ENCODE peak calls at places on chromosomes 13 and 19, in six cellular contexts. I is CD8-positive, alpha-beta T cell; T is stimulated activated CD4-positive, alpha-beta T cell treated with anti-CD3 and anti-CD28 coated beads, TNF-alpha, amount 100 ng/mL, for 24 hours; Q is neural crest cell; U is naive thymus-derived CD8-positive, alpha-beta T cell; M is stomach. R is an unnamed sample.

GRCh38 chr19:55238030-55238429 is 9.5 kb upstream of the TMEM86B start:
- DNase-seq in I (no peak), T (no peak), Q (no peak), U (no peak), M (no peak), R (no peak)

GRCh38 chr19:30229524-30230174 is 142.5 kb upstream of the ZNF536 start:
- DNase-seq in I (no peak), T (no peak), Q (no peak), U (no peak), M (no peak), R (no peak)

GRCh38 chr13:30868806-30869470 is 37.1 kb upstream of the MEDAG start:
- DNase-seq in I (no peak), T (no peak), Q (no peak), U (no peak), M (no peak), R (no peak)

GRCh38 chr13:20702945-20703784 is at the start of gene IL17D:
- DNase-seq in I (no peak), T (no peak), Q (peak; percentile 33), U (peak; percentile 67), M (no peak), R (peak; percentile 72)

GRCh38 chr19:42024622-42025111 is 30.6 kb upstream of the ATP1A3 start:
- DNase-seq in I (no peak), T (no peak), Q (no peak), U (no peak), M (no peak), R (no peak)

GRCh38 chr19:43612374-43612773 is 486 bp downstream of the SRRM5 start:
- DNase-seq in I (no peak), T (no peak), Q (no peak), U (no peak), M (no peak), R (no peak)

GRCh38 chr13:100563779-100564178 is 24.8 kb downstream of the GGACT start:
- DNase-seq in I (no peak), T (no peak), Q (no peak), U (no peak), M (no peak), R (no peak)

GRCh38 chr19:1883784-1884183 is 1.5 kb downstream of the ABHD17A start:
- DNase-seq in I (no peak), T (no peak), Q (no peak), U (no peak), M (no peak), R (no peak)

GRCh38 chr13:31781064-31781463 is 41.7 kb downstream of the RXFP2 start:
- DNase-seq in I (no peak), T (no peak), Q (no peak), U (no peak), M (no peak), R (no peak)

GRCh38 chr19:3366104-3366760 is at the start of gene NFIC:
- DNase-seq in I (no peak), T (no peak), Q (no peak), U (no peak), M (peak; percentile 78), R (no peak)